ENCODE peak calls at places on chromosome 1, in five cellular contexts. T, U, J, I and F are unnamed samples.

GRCh38 chr1:239912471-239912870 is 179.2 kb upstream of the FMN2 start:
- DNase-seq in U (no peak), I (no peak), J (no peak), T (no peak), F (peak)

GRCh38 chr1:25688390-25689119 is 72.0 kb downstream of the MAN1C1 start:
- DNase-seq in I (no peak), T (peak), J (no peak), U (no peak), F (no peak)

GRCh38 chr1:50735443-50735842 is 224.6 kb downstream of the FAF1 start:
- DNase-seq in U (no peak), I (no peak), T (no peak), J (no peak), F (no peak)

GRCh38 chr1:239884776-239885175 is 206.9 kb upstream of the FMN2 start:
- DNase-seq in U (no peak), T (no peak), I (no peak), J (no peak), F (no peak)

GRCh38 chr1:110606784-110607662 is 865 bp upstream of the KCNA2 start:
- DNase-seq in U (no peak), I (peak), T (peak), J (no peak), F (no peak)

GRCh38 chr1:153119491-153119971 is 6.2 kb upstream of the SPRR2F start:
- DNase-seq in U (no peak), I (no peak), J (no peak), T (no peak), F (no peak)

GRCh38 chr1:23528245-23528978 is 2.6 kb downstream of the E2F2 start:
- DNase-seq in T (peak), J (peak), I (no peak), U (peak), F (peak)

GRCh38 chr1:116556289-116557006 is 14.4 kb downstream of the CD58 start:
- DNase-seq in J (no peak), I (no peak), T (peak), U (no peak), F (peak)

GRCh38 chr1:102833171-102833570 is 275.2 kb downstream of the COL11A1 start:
- DNase-seq in U (no peak), J (no peak), T (no peak), I (no peak), F (no peak)

GRCh38 chr1:31310131-31310530 is 13.3 kb downstream of the ZCCHC17 start:
- DNase-seq in J (no peak), U (no peak), I (no peak), T (no peak), F (no peak)

GRCh38 chr1:209723265-209723664 is 18.6 kb downstream of the HSD11B1 start:
- DNase-seq in I (no peak), J (no peak), U (no peak), T (no peak), F (no peak)

GRCh38 chr1:56532359-56532696 is 47.0 kb downstream of the PLPP3 start:
- DNase-seq in I (no peak), U (no peak), J (no peak), T (no peak), F (no peak)

GRCh38 chr1:165383067-165383466 is 26.6 kb upstream of the LMX1A start:
- DNase-seq in I (no peak), T (peak), U (no peak), J (no peak), F (peak)

GRCh38 chr1:167881069-167881468 is 32.9 kb downstream of the ADCY10 start:
- DNase-seq in T (no peak), I (no peak), J (no peak), U (no peak), F (no peak)

GRCh38 chr1:212060632-212061472 is 25.3 kb downstream of the DTL start:
- DNase-seq in U (no peak), T (no peak), J (no peak), I (no peak), F (no peak)

GRCh38 chr1:193321242-193321842 is 134.9 kb upstream of the B3GALT2 start:
- DNase-seq in I (no peak), J (no peak), U (no peak), T (no peak), F (no peak)

GRCh38 chr1:72830606-72831390 is 548.5 kb upstream of the NEGR1 start:
- DNase-seq in T (no peak), U (no peak), J (no peak), I (no peak), F (peak)

GRCh38 chr1:52880226-52880625 is 37.7 kb downstream of the ZYG11A start:
- DNase-seq in T (no peak), U (no peak), J (no peak), I (no peak), F (no peak)
- TF ChIP-seq POLR2AphosphoS5 in T (no peak), U (no peak), J (no peak), I (no peak), F (no peak)

GRCh38 chr1:22117851-22118250 is 25.0 kb downstream of the WNT4 start:
- DNase-seq in I (no peak), U (no peak), J (no peak), T (peak), F (peak)

GRCh38 chr1:22114083-22115012 is 28.5 kb downstream of the WNT4 start:
- DNase-seq in I (no peak), J (no peak), T (no peak), U (no peak), F (peak)

GRCh38 chr1:22112505-22112904 is 30.4 kb downstream of the WNT4 start:
- DNase-seq in I (no peak), J (no peak), T (no peak), U (no peak), F (no peak)

GRCh38 chr1:22117238-22117637 is 25.7 kb downstream of the WNT4 start:
- DNase-seq in U (no peak), T (no peak), J (no peak), I (no peak), F (peak)

GRCh38 chr1:22115281-22115680 is 27.6 kb downstream of the WNT4 start:
- DNase-seq in U (no peak), J (no peak), T (no peak), I (no peak), F (no peak)
- TF ChIP-seq POLR2AphosphoS5 in U (no peak), J (no peak), T (no peak), I (no peak), F (no peak)

DNA sequence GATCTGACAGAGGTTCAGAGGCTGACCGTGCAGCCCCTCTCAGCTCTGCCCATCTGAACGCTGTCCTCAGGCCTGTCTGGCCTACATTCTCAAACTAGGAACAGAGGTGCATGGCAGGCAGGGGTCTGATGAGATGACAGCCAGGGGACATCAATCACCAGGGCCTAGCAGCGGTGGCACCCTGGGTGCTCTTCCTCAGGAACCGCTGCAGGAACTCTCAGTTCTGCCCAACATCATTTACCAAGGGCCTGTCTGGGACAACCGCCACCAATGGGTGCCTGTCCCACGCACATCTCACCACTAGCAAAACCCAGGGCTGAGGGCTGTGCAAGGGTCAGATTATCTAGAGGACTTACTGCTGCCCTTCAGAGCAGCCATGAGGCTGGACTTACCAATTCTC is 245.7 kb downstream of the TOMM20 start:
- DNase-seq in I (no peak), J (no peak), U (no peak), T (no peak), F (peak)
- TF ChIP-seq POLR2AphosphoS5 in I (no peak), J (no peak), U (no peak), T (no peak), F (no peak)

GRCh38 chr1:159957824-159958268 is 3.8 kb upstream of the SLAMF9 start:
- DNase-seq in J (no peak), T (no peak), U (no peak), I (no peak), F (no peak)

GRCh38 chr1:159962176-159962575 is 8.1 kb upstream of the SLAMF9 start:
- DNase-seq in T (no peak), U (no peak), I (no peak), J (no peak), F (no peak)

GRCh38 chr1:159958721-159959380 is 4.8 kb upstream of the SLAMF9 start:
- DNase-seq in U (no peak), T (no peak), J (no peak), I (no peak), F (no peak)

GRCh38 chr1:159959451-159959850 is 5.4 kb upstream of the SLAMF9 start:
- DNase-seq in I (no peak), T (no peak), U (no peak), J (no peak), F (no peak)

GRCh38 chr1:159960721-159961381 is 6.8 kb upstream of the SLAMF9 start:
- DNase-seq in U (no peak), I (no peak), T (peak), J (no peak), F (peak)
- TF ChIP-seq POLR2AphosphoS5 in U (no peak), I (no peak), T (peak), J (no peak), F (peak)